ENCODE peak calls at places on chromosomes 4 and X, in six cellular contexts. One of them, this sample, is unnamed.

GRCh38 chrX:9272166-9272565 is 192.7 kb upstream of the TBL1X start:
- DNase-seq in astrocyte: no peak
- DNase-seq in MM.1S: no peak
- DNase-seq in GM23248: peak; percentile 63
- DNase-seq in HCT116: no peak
- DNase-seq in H1: no peak
- DNase-seq in this sample: no peak

GRCh38 chr4:171812377-171813194 is 618 bp upstream of the GALNTL6 start:
- DNase-seq in astrocyte: no peak
- DNase-seq in MM.1S: no peak
- DNase-seq in GM23248: no peak
- DNase-seq in HCT116: no peak
- DNase-seq in H1: no peak
- DNase-seq in this sample: peak; percentile 3

GRCh38 chr4:26789208-26789607 is 71.4 kb upstream of the STIM2 start:
- DNase-seq in astrocyte: no peak
- DNase-seq in MM.1S: no peak
- DNase-seq in GM23248: no peak
- DNase-seq in HCT116: no peak
- DNase-seq in H1: no peak
- DNase-seq in this sample: no peak

GRCh38 chr4:152961041-152961751 is 25.1 kb downstream of the FHDC1 start:
- DNase-seq in astrocyte: no peak
- DNase-seq in MM.1S: no peak
- DNase-seq in GM23248: no peak
- DNase-seq in HCT116: no peak
- DNase-seq in H1: no peak
- DNase-seq in this sample: no peak

GRCh38 chrX:3345281-3346081 is 971 bp downstream of the MXRA5 start:
- DNase-seq in astrocyte: peak; percentile 44
- DNase-seq in MM.1S: no peak
- DNase-seq in GM23248: peak; percentile 72
- DNase-seq in HCT116: no peak
- DNase-seq in H1: peak; percentile 60
- DNase-seq in this sample: no peak

GRCh38 chr4:185567828-185568442 is 32.6 kb upstream of the PDLIM3 start:
- DNase-seq in astrocyte: peak; percentile 69
- DNase-seq in MM.1S: no peak
- DNase-seq in GM23248: peak; percentile 38
- DNase-seq in HCT116: no peak
- DNase-seq in H1: no peak
- DNase-seq in this sample: no peak

GRCh38 chrX:65677954-65678469 is 10.6 kb downstream of the MSN start:
- DNase-seq in astrocyte: peak; percentile 89
- DNase-seq in MM.1S: no peak
- DNase-seq in GM23248: peak; percentile 87
- DNase-seq in HCT116: peak; percentile 26
- DNase-seq in H1: no peak
- DNase-seq in this sample: peak; percentile 29

GRCh38 chr4:171846232-171846631 is 33.0 kb downstream of the GALNTL6 start:
- DNase-seq in astrocyte: peak; percentile 13
- DNase-seq in MM.1S: peak; percentile 60
- DNase-seq in GM23248: peak; percentile 35
- DNase-seq in HCT116: peak; percentile 42
- DNase-seq in H1: peak; percentile 82
- DNase-seq in this sample: peak; percentile 78

GRCh38 chrX:20141281-20142220 is at the start of gene EIF1AX:
- DNase-seq in astrocyte: peak; percentile 98
- DNase-seq in MM.1S: peak; percentile 96
- DNase-seq in GM23248: peak; percentile 97
- DNase-seq in HCT116: peak; percentile 92
- DNase-seq in H1: peak; percentile 85
- DNase-seq in this sample: peak; percentile 99

GRCh38 chr4:186643501-186644315 is 79.9 kb downstream of the FAT1 start:
- DNase-seq in astrocyte: peak; percentile 68
- DNase-seq in MM.1S: no peak
- DNase-seq in GM23248: peak; percentile 81
- DNase-seq in HCT116: no peak
- DNase-seq in H1: no peak
- DNase-seq in this sample: peak; percentile 37

GRCh38 chr4:93827272-93827947 is 1.1 kb upstream of the ATOH1 start:
- DNase-seq in astrocyte: no peak
- DNase-seq in MM.1S: no peak
- DNase-seq in GM23248: no peak
- DNase-seq in HCT116: no peak
- DNase-seq in H1: peak; percentile 78
- DNase-seq in this sample: no peak

GRCh38 chr4:93828332-93828829 is at the start of gene ATOH1:
- DNase-seq in astrocyte: no peak
- DNase-seq in MM.1S: peak; percentile 60
- DNase-seq in GM23248: peak; percentile 13
- DNase-seq in HCT116: peak; percentile 15
- DNase-seq in H1: no peak
- DNase-seq in this sample: peak; percentile 61

GRCh38 chr4:93830090-93830818 is 1.7 kb downstream of the ATOH1 start:
- DNase-seq in astrocyte: no peak
- DNase-seq in MM.1S: no peak
- DNase-seq in GM23248: no peak
- DNase-seq in HCT116: no peak
- DNase-seq in H1: no peak
- DNase-seq in this sample: no peak

GRCh38 chr4:93828830-93829530 is 427 bp downstream of the ATOH1 start:
- DNase-seq in astrocyte: no peak
- DNase-seq in MM.1S: peak; percentile 42
- DNase-seq in GM23248: peak; percentile 24
- DNase-seq in HCT116: no peak
- DNase-seq in H1: peak; percentile 84
- DNase-seq in this sample: no peak

DNA sequence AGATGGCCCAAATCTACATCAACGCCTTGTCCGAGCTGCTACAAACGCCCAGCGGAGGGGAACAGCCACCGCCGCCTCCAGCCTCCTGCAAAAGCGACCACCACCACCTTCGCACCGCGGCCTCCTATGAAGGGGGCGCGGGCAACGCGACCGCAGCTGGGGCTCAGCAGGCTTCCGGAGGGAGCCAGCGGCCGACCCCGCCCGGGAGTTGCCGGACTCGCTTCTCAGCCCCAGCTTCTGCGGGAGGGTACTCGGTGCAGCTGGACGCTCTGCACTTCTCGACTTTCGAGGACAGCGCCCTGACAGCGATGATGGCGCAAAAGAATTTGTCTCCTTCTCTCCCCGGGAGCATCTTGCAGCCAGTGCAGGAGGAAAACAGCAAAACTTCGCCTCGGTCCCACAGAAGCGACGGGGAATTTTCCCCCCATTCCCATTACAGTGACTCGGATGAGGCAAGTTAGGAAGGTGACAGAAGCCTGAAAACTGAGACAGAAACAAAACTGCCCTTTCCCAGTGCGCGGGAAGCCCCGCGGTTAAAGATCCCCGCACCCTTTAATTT is 1.1 kb downstream of the ATOH1 start:
- DNase-seq in astrocyte: no peak
- DNase-seq in MM.1S: no peak
- DNase-seq in GM23248: peak; percentile 2
- DNase-seq in HCT116: no peak
- DNase-seq in H1: peak; percentile 66
- DNase-seq in this sample: no peak
- TF ChIP-seq EZH2 in astrocyte: peak; percentile 25
- TF ChIP-seq EZH2 in MM.1S: no peak
- TF ChIP-seq EZH2 in GM23248: peak; percentile 54
- TF ChIP-seq EZH2 in HCT116: no peak
- TF ChIP-seq EZH2 in H1: no peak
- TF ChIP-seq EZH2 in this sample: no peak

GRCh38 chr4:47557255-47557654 is 72.2 kb downstream of the ATP10D start:
- DNase-seq in astrocyte: no peak
- DNase-seq in MM.1S: no peak
- DNase-seq in GM23248: no peak
- DNase-seq in HCT116: no peak
- DNase-seq in H1: no peak
- DNase-seq in this sample: no peak

GRCh38 chr4:47550899-47551548 is 65.9 kb downstream of the ATP10D start:
- DNase-seq in astrocyte: no peak
- DNase-seq in MM.1S: no peak
- DNase-seq in GM23248: no peak
- DNase-seq in HCT116: no peak
- DNase-seq in H1: no peak
- DNase-seq in this sample: no peak

GRCh38 chr4:47551682-47552081 is 66.6 kb downstream of the ATP10D start:
- DNase-seq in astrocyte: peak; percentile 81
- DNase-seq in MM.1S: no peak
- DNase-seq in GM23248: peak; percentile 72
- DNase-seq in HCT116: no peak
- DNase-seq in H1: no peak
- DNase-seq in this sample: no peak

GRCh38 chr4:47553329-47554125 is 68.5 kb downstream of the ATP10D start:
- DNase-seq in astrocyte: no peak
- DNase-seq in MM.1S: no peak
- DNase-seq in GM23248: no peak
- DNase-seq in HCT116: no peak
- DNase-seq in H1: no peak
- DNase-seq in this sample: no peak
- H3K36me3 ChIP-seq in astrocyte: peaks cover 44% of the 10 kb centered on the region
- H3K36me3 ChIP-seq in MM.1S: no peaks in the 10 kb centered on the region
- H3K36me3 ChIP-seq in GM23248: peaks cover 49% of the 10 kb centered on the region
- H3K36me3 ChIP-seq in HCT116: no peaks in the 10 kb centered on the region
- H3K36me3 ChIP-seq in H1: no peaks in the 10 kb centered on the region
- H3K36me3 ChIP-seq in this sample: no peaks in the 10 kb centered on the region

GRCh38 chr4:140752669-140753068 is 3.5 kb downstream of the TBC1D9 start:
- DNase-seq in astrocyte: no peak
- DNase-seq in MM.1S: no peak
- DNase-seq in GM23248: no peak
- DNase-seq in HCT116: no peak
- DNase-seq in H1: no peak
- DNase-seq in this sample: no peak

GRCh38 chr4:140755811-140756291 is 334 bp downstream of the TBC1D9 start:
- DNase-seq in astrocyte: peak; percentile 48
- DNase-seq in MM.1S: peak; percentile 69
- DNase-seq in GM23248: peak; percentile 77
- DNase-seq in HCT116: no peak
- DNase-seq in H1: peak; percentile 74
- DNase-seq in this sample: peak; percentile 72

GRCh38 chr4:140756292-140757219 is at the start of gene TBC1D9:
- DNase-seq in astrocyte: peak; percentile 80
- DNase-seq in MM.1S: peak; percentile 82
- DNase-seq in GM23248: peak; percentile 86
- DNase-seq in HCT116: peak; percentile 86
- DNase-seq in H1: peak; percentile 79
- DNase-seq in this sample: peak; percentile 83

GRCh38 chr4:140757220-140757607 is 1.0 kb upstream of the TBC1D9 start:
- DNase-seq in astrocyte: no peak
- DNase-seq in MM.1S: no peak
- DNase-seq in GM23248: no peak
- DNase-seq in HCT116: no peak
- DNase-seq in H1: no peak
- DNase-seq in this sample: no peak

DNA sequence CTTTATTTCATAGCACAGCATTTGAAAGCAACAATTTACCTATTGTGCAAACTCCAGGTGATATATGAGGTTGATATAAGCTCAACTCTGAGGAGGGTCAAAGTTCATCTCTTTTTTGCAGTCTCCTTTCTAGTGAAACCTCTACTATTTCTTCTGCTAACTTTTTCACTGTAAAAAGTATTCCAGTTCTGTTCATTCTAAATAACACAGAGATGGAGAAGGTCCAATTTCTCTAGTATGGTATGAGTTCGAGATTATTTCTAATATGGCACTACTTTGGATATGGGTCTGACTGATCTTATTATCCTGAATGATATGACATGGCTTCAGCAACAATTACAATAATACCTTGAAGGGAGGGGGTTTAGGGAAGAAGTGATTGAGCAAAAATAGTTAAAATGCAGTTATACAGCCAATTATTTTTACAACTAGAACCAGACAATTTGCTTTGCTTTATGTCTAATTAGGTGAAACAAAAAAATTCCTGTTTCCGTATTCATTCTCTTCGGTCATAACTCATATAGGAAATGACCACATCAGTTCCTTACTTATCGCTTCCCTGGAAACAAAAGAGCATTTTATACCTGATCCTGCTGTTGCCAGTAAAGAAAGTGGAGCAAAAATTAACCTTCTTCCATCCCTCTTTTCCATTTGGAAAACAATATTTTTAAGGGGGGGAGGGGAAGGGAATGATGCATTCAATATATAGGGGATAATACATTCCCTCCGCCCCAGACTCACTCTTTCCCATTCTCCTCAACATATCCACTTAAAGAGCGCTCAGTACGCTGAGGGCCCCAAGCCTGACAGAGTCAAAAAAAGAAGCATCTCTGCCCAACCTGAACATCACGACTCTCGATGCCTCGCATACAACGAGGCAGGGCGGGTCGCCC is 1.0 kb downstream of the TBC1D9 start:
- DNase-seq in astrocyte: no peak
- DNase-seq in MM.1S: no peak
- DNase-seq in GM23248: peak; percentile 20
- DNase-seq in HCT116: no peak
- DNase-seq in H1: no peak
- DNase-seq in this sample: no peak
- TF ChIP-seq EZH2 in astrocyte: no peak
- TF ChIP-seq EZH2 in MM.1S: no peak
- TF ChIP-seq EZH2 in GM23248: no peak
- TF ChIP-seq EZH2 in HCT116: no peak
- TF ChIP-seq EZH2 in H1: no peak
- TF ChIP-seq EZH2 in this sample: no peak

GRCh38 chrX:69031181-69031580 is 134.1 kb downstream of the PJA1 start:
- DNase-seq in astrocyte: no peak
- DNase-seq in MM.1S: no peak
- DNase-seq in GM23248: no peak
- DNase-seq in HCT116: peak; percentile 10
- DNase-seq in H1: peak; percentile 45
- DNase-seq in this sample: no peak

GRCh38 chrX:69033936-69034335 is 131.3 kb downstream of the PJA1 start:
- DNase-seq in astrocyte: no peak
- DNase-seq in MM.1S: no peak
- DNase-seq in GM23248: no peak
- DNase-seq in HCT116: no peak
- DNase-seq in H1: peak; percentile 45
- DNase-seq in this sample: no peak

GRCh38 chrX:69032601-69033000 is 132.7 kb downstream of the PJA1 start:
- DNase-seq in astrocyte: no peak
- DNase-seq in MM.1S: no peak
- DNase-seq in GM23248: no peak
- DNase-seq in HCT116: peak; percentile 13
- DNase-seq in H1: peak; percentile 11
- DNase-seq in this sample: no peak

GRCh38 chrX:69029696-69030245 is 135.5 kb downstream of the PJA1 start:
- DNase-seq in astrocyte: no peak
- DNase-seq in MM.1S: no peak
- DNase-seq in GM23248: no peak
- DNase-seq in HCT116: no peak
- DNase-seq in H1: peak; percentile 38
- DNase-seq in this sample: no peak

DNA sequence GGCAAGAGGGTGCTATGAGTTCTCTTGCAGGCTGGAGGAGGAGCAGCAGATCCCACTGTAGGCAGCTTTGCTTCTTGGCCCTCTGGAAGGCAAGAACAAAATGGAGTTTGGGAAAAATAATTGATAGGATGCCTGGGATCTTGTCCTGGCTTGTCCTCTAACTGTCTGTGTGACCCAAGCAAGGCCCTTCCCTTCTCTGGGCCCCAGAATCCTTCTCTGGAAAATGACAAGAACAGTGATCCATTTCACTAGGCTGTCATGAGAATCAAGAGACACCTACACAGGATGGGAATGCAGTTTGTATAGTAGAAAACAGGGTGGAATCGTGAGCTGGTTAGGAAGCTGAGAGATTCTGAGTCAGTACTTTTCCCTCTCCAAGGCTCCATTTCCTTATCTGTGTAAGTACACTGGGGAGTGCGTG is 133.3 kb downstream of the PJA1 start:
- DNase-seq in astrocyte: no peak
- DNase-seq in MM.1S: no peak
- DNase-seq in GM23248: peak; percentile 28
- DNase-seq in HCT116: no peak
- DNase-seq in H1: peak; percentile 4
- DNase-seq in this sample: no peak
- H3K36me3 ChIP-seq in astrocyte: no peaks in the 10 kb centered on the region
- H3K36me3 ChIP-seq in MM.1S: no peaks in the 10 kb centered on the region
- H3K36me3 ChIP-seq in GM23248: no peaks in the 10 kb centered on the region
- H3K36me3 ChIP-seq in HCT116: no peaks in the 10 kb centered on the region
- H3K36me3 ChIP-seq in H1: no peaks in the 10 kb centered on the region
- H3K36me3 ChIP-seq in this sample: no peaks in the 10 kb centered on the region